ENCODE peak calls at places on chromosomes 6 and 20, in ten cellular contexts. One of them, this sample, is unnamed.

GRCh38 chr6:30461055-30461454 is 28.3 kb upstream of the HLA-E start:
- DNase-seq in stimulated activated CD4-positive, alpha-beta T cell treated with anti-CD3 and anti-CD28 coated beads, Interleukin-12 subunit alpha, Interleukin-12 subunit beta, amount 100 ng/mL, for 4 hours: no peak
- DNase-seq in iris pigment epithelial cell: no peak
- DNase-seq in NCI-H345: no peak
- DNase-seq in T47D: no peak
- DNase-seq in T-helper 2 cell: no peak
- DNase-seq in BJ: no peak
- DNase-seq in HFFc6: no peak
- DNase-seq in HTR-8/SVneo: no peak
- DNase-seq in GM23248: no peak
- DNase-seq in this sample: no peak

GRCh38 chr6:36197739-36198221 is 1.2 kb downstream of the BRPF3 start:
- DNase-seq in stimulated activated CD4-positive, alpha-beta T cell treated with anti-CD3 and anti-CD28 coated beads, Interleukin-12 subunit alpha, Interleukin-12 subunit beta, amount 100 ng/mL, for 4 hours: no peak
- DNase-seq in iris pigment epithelial cell: no peak
- DNase-seq in NCI-H345: no peak
- DNase-seq in T47D: peak; percentile 30
- DNase-seq in T-helper 2 cell: no peak
- DNase-seq in BJ: no peak
- DNase-seq in HFFc6: no peak
- DNase-seq in HTR-8/SVneo: no peak
- DNase-seq in GM23248: peak; percentile 21
- DNase-seq in this sample: no peak

GRCh38 chr6:14804444-14805210 is 441.2 kb upstream of the JARID2 start:
- DNase-seq in stimulated activated CD4-positive, alpha-beta T cell treated with anti-CD3 and anti-CD28 coated beads, Interleukin-12 subunit alpha, Interleukin-12 subunit beta, amount 100 ng/mL, for 4 hours: no peak
- DNase-seq in iris pigment epithelial cell: peak; percentile 70
- DNase-seq in NCI-H345: peak; percentile 67
- DNase-seq in T47D: no peak
- DNase-seq in T-helper 2 cell: no peak
- DNase-seq in BJ: peak; percentile 51
- DNase-seq in HFFc6: peak; percentile 93
- DNase-seq in HTR-8/SVneo: no peak
- DNase-seq in GM23248: peak; percentile 67
- DNase-seq in this sample: no peak

GRCh38 chr20:665276-665675 is 10.3 kb downstream of the SCRT2 start:
- DNase-seq in stimulated activated CD4-positive, alpha-beta T cell treated with anti-CD3 and anti-CD28 coated beads, Interleukin-12 subunit alpha, Interleukin-12 subunit beta, amount 100 ng/mL, for 4 hours: no peak
- DNase-seq in iris pigment epithelial cell: no peak
- DNase-seq in NCI-H345: no peak
- DNase-seq in T47D: no peak
- DNase-seq in T-helper 2 cell: no peak
- DNase-seq in BJ: no peak
- DNase-seq in HFFc6: no peak
- DNase-seq in HTR-8/SVneo: no peak
- DNase-seq in GM23248: no peak
- DNase-seq in this sample: no peak

GRCh38 chr6:43965628-43966373 is 161.5 kb downstream of the MRPL14 start:
- DNase-seq in stimulated activated CD4-positive, alpha-beta T cell treated with anti-CD3 and anti-CD28 coated beads, Interleukin-12 subunit alpha, Interleukin-12 subunit beta, amount 100 ng/mL, for 4 hours: no peak
- DNase-seq in iris pigment epithelial cell: no peak
- DNase-seq in NCI-H345: no peak
- DNase-seq in T47D: no peak
- DNase-seq in T-helper 2 cell: no peak
- DNase-seq in BJ: no peak
- DNase-seq in HFFc6: no peak
- DNase-seq in HTR-8/SVneo: no peak
- DNase-seq in GM23248: no peak
- DNase-seq in this sample: no peak

GRCh38 chr20:45433316-45433715 is 17.4 kb downstream of the PIGT start:
- DNase-seq in stimulated activated CD4-positive, alpha-beta T cell treated with anti-CD3 and anti-CD28 coated beads, Interleukin-12 subunit alpha, Interleukin-12 subunit beta, amount 100 ng/mL, for 4 hours: no peak
- DNase-seq in iris pigment epithelial cell: peak; percentile 49
- DNase-seq in NCI-H345: no peak
- DNase-seq in T47D: no peak
- DNase-seq in T-helper 2 cell: no peak
- DNase-seq in BJ: no peak
- DNase-seq in HFFc6: peak; percentile 58
- DNase-seq in HTR-8/SVneo: no peak
- DNase-seq in GM23248: peak; percentile 56
- DNase-seq in this sample: no peak

GRCh38 chr20:50508171-50508761 is 1.9 kb upstream of the PTPN1 start:
- DNase-seq in stimulated activated CD4-positive, alpha-beta T cell treated with anti-CD3 and anti-CD28 coated beads, Interleukin-12 subunit alpha, Interleukin-12 subunit beta, amount 100 ng/mL, for 4 hours: no peak
- DNase-seq in iris pigment epithelial cell: no peak
- DNase-seq in NCI-H345: no peak
- DNase-seq in T47D: peak; percentile 59
- DNase-seq in T-helper 2 cell: no peak
- DNase-seq in BJ: no peak
- DNase-seq in HFFc6: no peak
- DNase-seq in HTR-8/SVneo: no peak
- DNase-seq in GM23248: no peak
- DNase-seq in this sample: no peak

GRCh38 chr20:703426-703825 is 27.8 kb upstream of the SCRT2 start:
- DNase-seq in stimulated activated CD4-positive, alpha-beta T cell treated with anti-CD3 and anti-CD28 coated beads, Interleukin-12 subunit alpha, Interleukin-12 subunit beta, amount 100 ng/mL, for 4 hours: no peak
- DNase-seq in iris pigment epithelial cell: no peak
- DNase-seq in NCI-H345: no peak
- DNase-seq in T47D: no peak
- DNase-seq in T-helper 2 cell: no peak
- DNase-seq in BJ: no peak
- DNase-seq in HFFc6: no peak
- DNase-seq in HTR-8/SVneo: no peak
- DNase-seq in GM23248: no peak
- DNase-seq in this sample: no peak

GRCh38 chr20:60001027-60001567 is 42.9 kb downstream of the CDH26 start:
- DNase-seq in stimulated activated CD4-positive, alpha-beta T cell treated with anti-CD3 and anti-CD28 coated beads, Interleukin-12 subunit alpha, Interleukin-12 subunit beta, amount 100 ng/mL, for 4 hours: no peak
- DNase-seq in iris pigment epithelial cell: no peak
- DNase-seq in NCI-H345: no peak
- DNase-seq in T47D: no peak
- DNase-seq in T-helper 2 cell: no peak
- DNase-seq in BJ: no peak
- DNase-seq in HFFc6: no peak
- DNase-seq in HTR-8/SVneo: no peak
- DNase-seq in GM23248: no peak
- DNase-seq in this sample: no peak

GRCh38 chr6:81875776-81876293 is 123.4 kb upstream of the TENT5A start:
- DNase-seq in stimulated activated CD4-positive, alpha-beta T cell treated with anti-CD3 and anti-CD28 coated beads, Interleukin-12 subunit alpha, Interleukin-12 subunit beta, amount 100 ng/mL, for 4 hours: no peak
- DNase-seq in iris pigment epithelial cell: no peak
- DNase-seq in NCI-H345: no peak
- DNase-seq in T47D: no peak
- DNase-seq in T-helper 2 cell: no peak
- DNase-seq in BJ: no peak
- DNase-seq in HFFc6: no peak
- DNase-seq in HTR-8/SVneo: no peak
- DNase-seq in GM23248: no peak
- DNase-seq in this sample: no peak

GRCh38 chr6:61586934-61587537 is 699.0 kb downstream of the KHDRBS2 start:
- DNase-seq in stimulated activated CD4-positive, alpha-beta T cell treated with anti-CD3 and anti-CD28 coated beads, Interleukin-12 subunit alpha, Interleukin-12 subunit beta, amount 100 ng/mL, for 4 hours: no peak
- DNase-seq in iris pigment epithelial cell: no peak
- DNase-seq in NCI-H345: no peak
- DNase-seq in T47D: no peak
- DNase-seq in T-helper 2 cell: no peak
- DNase-seq in BJ: no peak
- DNase-seq in HFFc6: no peak
- DNase-seq in HTR-8/SVneo: no peak
- DNase-seq in GM23248: no peak
- DNase-seq in this sample: no peak

GRCh38 chr20:54619181-54619580 is 143.8 kb downstream of the DOK5 start:
- DNase-seq in stimulated activated CD4-positive, alpha-beta T cell treated with anti-CD3 and anti-CD28 coated beads, Interleukin-12 subunit alpha, Interleukin-12 subunit beta, amount 100 ng/mL, for 4 hours: no peak
- DNase-seq in iris pigment epithelial cell: no peak
- DNase-seq in NCI-H345: no peak
- DNase-seq in T47D: no peak
- DNase-seq in T-helper 2 cell: no peak
- DNase-seq in BJ: no peak
- DNase-seq in HFFc6: no peak
- DNase-seq in HTR-8/SVneo: no peak
- DNase-seq in GM23248: no peak
- DNase-seq in this sample: no peak

GRCh38 chr6:83514877-83515466 is 2.6 kb downstream of the PRSS35 start:
- DNase-seq in stimulated activated CD4-positive, alpha-beta T cell treated with anti-CD3 and anti-CD28 coated beads, Interleukin-12 subunit alpha, Interleukin-12 subunit beta, amount 100 ng/mL, for 4 hours: no peak
- DNase-seq in iris pigment epithelial cell: peak; percentile 78
- DNase-seq in NCI-H345: peak; percentile 63
- DNase-seq in T47D: peak; percentile 70
- DNase-seq in T-helper 2 cell: peak; percentile 37
- DNase-seq in BJ: no peak
- DNase-seq in HFFc6: peak; percentile 60
- DNase-seq in HTR-8/SVneo: peak; percentile 45
- DNase-seq in GM23248: peak; percentile 67
- DNase-seq in this sample: no peak

GRCh38 chr20:57526067-57526884 is 1.3 kb upstream of the CTCFL start:
- DNase-seq in stimulated activated CD4-positive, alpha-beta T cell treated with anti-CD3 and anti-CD28 coated beads, Interleukin-12 subunit alpha, Interleukin-12 subunit beta, amount 100 ng/mL, for 4 hours: no peak
- DNase-seq in iris pigment epithelial cell: no peak
- DNase-seq in NCI-H345: no peak
- DNase-seq in T47D: no peak
- DNase-seq in T-helper 2 cell: no peak
- DNase-seq in BJ: no peak
- DNase-seq in HFFc6: no peak
- DNase-seq in HTR-8/SVneo: no peak
- DNase-seq in GM23248: no peak
- DNase-seq in this sample: no peak

GRCh38 chr6:163241668-163242067 is 172.8 kb upstream of the QKI start:
- DNase-seq in stimulated activated CD4-positive, alpha-beta T cell treated with anti-CD3 and anti-CD28 coated beads, Interleukin-12 subunit alpha, Interleukin-12 subunit beta, amount 100 ng/mL, for 4 hours: no peak
- DNase-seq in iris pigment epithelial cell: no peak
- DNase-seq in NCI-H345: no peak
- DNase-seq in T47D: no peak
- DNase-seq in T-helper 2 cell: no peak
- DNase-seq in BJ: no peak
- DNase-seq in HFFc6: no peak
- DNase-seq in HTR-8/SVneo: no peak
- DNase-seq in GM23248: no peak
- DNase-seq in this sample: no peak

GRCh38 chr6:116366740-116367275 is 3.9 kb upstream of the DSE start:
- DNase-seq in stimulated activated CD4-positive, alpha-beta T cell treated with anti-CD3 and anti-CD28 coated beads, Interleukin-12 subunit alpha, Interleukin-12 subunit beta, amount 100 ng/mL, for 4 hours: no peak
- DNase-seq in iris pigment epithelial cell: peak; percentile 23
- DNase-seq in NCI-H345: no peak
- DNase-seq in T47D: no peak
- DNase-seq in T-helper 2 cell: no peak
- DNase-seq in BJ: no peak
- DNase-seq in HFFc6: no peak
- DNase-seq in HTR-8/SVneo: no peak
- DNase-seq in GM23248: no peak
- DNase-seq in this sample: no peak

GRCh38 chr6:1817033-1817761 is 207.5 kb downstream of the FOXC1 start:
- DNase-seq in stimulated activated CD4-positive, alpha-beta T cell treated with anti-CD3 and anti-CD28 coated beads, Interleukin-12 subunit alpha, Interleukin-12 subunit beta, amount 100 ng/mL, for 4 hours: no peak
- DNase-seq in iris pigment epithelial cell: peak; percentile 58
- DNase-seq in NCI-H345: no peak
- DNase-seq in T47D: no peak
- DNase-seq in T-helper 2 cell: no peak
- DNase-seq in BJ: no peak
- DNase-seq in HFFc6: peak; percentile 15
- DNase-seq in HTR-8/SVneo: no peak
- DNase-seq in GM23248: peak; percentile 52
- DNase-seq in this sample: no peak

GRCh38 chr6:143999406-143999805 is 8.7 kb downstream of the PLAGL1 start:
- DNase-seq in stimulated activated CD4-positive, alpha-beta T cell treated with anti-CD3 and anti-CD28 coated beads, Interleukin-12 subunit alpha, Interleukin-12 subunit beta, amount 100 ng/mL, for 4 hours: no peak
- DNase-seq in iris pigment epithelial cell: peak; percentile 94
- DNase-seq in NCI-H345: no peak
- DNase-seq in T47D: no peak
- DNase-seq in T-helper 2 cell: no peak
- DNase-seq in BJ: no peak
- DNase-seq in HFFc6: peak; percentile 43
- DNase-seq in HTR-8/SVneo: no peak
- DNase-seq in GM23248: peak; percentile 79
- DNase-seq in this sample: no peak

GRCh38 chr6:69422474-69422873 is 374.3 kb downstream of the LMBRD1 start:
- DNase-seq in stimulated activated CD4-positive, alpha-beta T cell treated with anti-CD3 and anti-CD28 coated beads, Interleukin-12 subunit alpha, Interleukin-12 subunit beta, amount 100 ng/mL, for 4 hours: no peak
- DNase-seq in iris pigment epithelial cell: no peak
- DNase-seq in NCI-H345: peak; percentile 41
- DNase-seq in T47D: no peak
- DNase-seq in T-helper 2 cell: no peak
- DNase-seq in BJ: no peak
- DNase-seq in HFFc6: no peak
- DNase-seq in HTR-8/SVneo: no peak
- DNase-seq in GM23248: no peak
- DNase-seq in this sample: no peak

GRCh38 chr20:57465486-57465885 is 59.5 kb downstream of the CTCFL start:
- DNase-seq in stimulated activated CD4-positive, alpha-beta T cell treated with anti-CD3 and anti-CD28 coated beads, Interleukin-12 subunit alpha, Interleukin-12 subunit beta, amount 100 ng/mL, for 4 hours: no peak
- DNase-seq in iris pigment epithelial cell: no peak
- DNase-seq in NCI-H345: no peak
- DNase-seq in T47D: no peak
- DNase-seq in T-helper 2 cell: no peak
- DNase-seq in BJ: no peak
- DNase-seq in HFFc6: no peak
- DNase-seq in HTR-8/SVneo: no peak
- DNase-seq in GM23248: no peak
- DNase-seq in this sample: no peak

This sample was measured in activated T-cell treated with anti-CD3 and anti-CD28 coated beads, Interleukin-2, amount 50 U/mL, for 24 hours.